ENCODE peak calls at places on chromosomes 13 and 19, in nine cellular contexts. G is Panc1; W is mammary epithelial cell; U is cardiac muscle cell; I is left ventricle myocardium inferior; R is uterus; F is CD8-positive, alpha-beta T cell; E is SJCRH30; O is Peyer's patch. N is an unnamed sample.

GRCh38 chr19:16429066-16429758 is 42.6 kb downstream of the EPS15L1 start:
- DNase-seq in I (peak; percentile 80), R (no peak), W (peak; percentile 80), G (no peak), O (no peak), F (no peak), U (no peak), E (no peak), N (peak; percentile 39)

GRCh38 chr19:49422407-49423277 is 599 bp downstream of the PTH2 start:
- DNase-seq in E (no peak), U (peak; percentile 85), W (peak; percentile 45), R (no peak), F (no peak), O (no peak), I (peak; percentile 38), G (no peak), N (no peak)

GRCh38 chr13:21638319-21639282 is 32.3 kb upstream of the FGF9 start:
- DNase-seq in E (peak; percentile 58), U (peak; percentile 37), W (peak; percentile 75), G (no peak), O (no peak), I (no peak), R (peak; percentile 18), F (peak; percentile 5), N (peak; percentile 52)

GRCh38 chr19:45215391-45216191 is 29.6 kb downstream of the EXOC3L2 start:
- DNase-seq in O (no peak), F (no peak), G (no peak), U (peak; percentile 14), W (peak; percentile 36), R (peak; percentile 21), I (no peak), E (no peak), N (no peak)

GRCh38 chr19:15138427-15138826 is 31.2 kb downstream of the SYDE1 start:
- DNase-seq in R (no peak), I (no peak), U (no peak), G (no peak), W (no peak), F (no peak), O (no peak), E (no peak), N (no peak)

GRCh38 chr13:24842533-24843278 is 78.7 kb downstream of the RNF17 start:
- DNase-seq in W (peak; percentile 43), I (no peak), E (no peak), F (no peak), O (no peak), R (no peak), U (no peak), G (no peak), N (no peak)

GRCh38 chr13:33494596-33495214 is 209.2 kb upstream of the STARD13 start:
- DNase-seq in U (no peak), G (no peak), F (no peak), E (peak; percentile 68), I (peak; percentile 17), W (peak; percentile 74), R (no peak), O (no peak), N (peak; percentile 48)

GRCh38 chr13:44141213-44141724 is 232.4 kb upstream of the SERP2 start:
- DNase-seq in F (no peak), W (peak; percentile 47), I (no peak), R (no peak), U (peak; percentile 13), E (no peak), G (no peak), O (no peak), N (no peak)

GRCh38 chr19:47719047-47719885 is 6.0 kb downstream of the EHD2 start:
- DNase-seq in F (no peak), W (peak; percentile 95), R (peak; percentile 95), U (peak; percentile 43), G (no peak), E (peak; percentile 97), I (peak; percentile 91), O (peak; percentile 32), N (peak; percentile 91)

GRCh38 chr13:114015608-114016295 is 41.9 kb upstream of the C13orf46 start:
- DNase-seq in E (no peak), I (no peak), F (no peak), U (no peak), R (no peak), O (no peak), G (no peak), W (peak; percentile 37), N (peak; percentile 56)

GRCh38 chr19:56333506-56333905 is 18.9 kb upstream of the ZSCAN5A start:
- DNase-seq in F (no peak), W (peak; percentile 40), U (peak; percentile 13), E (peak; percentile 60), O (peak; percentile 43), I (no peak), G (no peak), R (no peak), N (no peak)

GRCh38 chr19:49335071-49335783 is at the start of gene CD37:
- DNase-seq in E (no peak), O (peak; percentile 83), I (no peak), U (no peak), G (no peak), F (peak; percentile 24), W (no peak), R (no peak), N (no peak)

GRCh38 chr13:76965759-76966421 is 17.6 kb downstream of the ACOD1 start:
- DNase-seq in F (no peak), U (no peak), O (no peak), I (peak; percentile 55), W (peak; percentile 45), G (no peak), E (peak; percentile 58), R (peak; percentile 26), N (no peak)

GRCh38 chr13:94182185-94182761 is 297.2 kb downstream of the DCT start:
- DNase-seq in F (no peak), I (no peak), U (no peak), G (no peak), O (no peak), E (no peak), R (no peak), W (no peak), N (no peak)

GRCh38 chr13:26600345-26600761 is 42.9 kb downstream of the WASF3 start:
- DNase-seq in E (no peak), W (no peak), O (no peak), F (no peak), G (no peak), I (no peak), R (peak; percentile 46), U (no peak), N (no peak)

GRCh38 chr13:26601669-26602068 is 44.2 kb downstream of the WASF3 start:
- DNase-seq in G (no peak), O (no peak), R (no peak), U (no peak), F (no peak), E (peak; percentile 50), W (peak; percentile 32), I (no peak), N (no peak)

GRCh38 chr13:26602783-26603182 is 45.3 kb downstream of the WASF3 start:
- DNase-seq in I (no peak), G (no peak), F (no peak), O (no peak), R (no peak), W (no peak), U (no peak), E (no peak), N (no peak)

GRCh38 chr13:26605845-26606244 is 48.4 kb downstream of the WASF3 start:
- DNase-seq in R (no peak), U (no peak), G (no peak), E (no peak), W (no peak), F (no peak), O (no peak), I (no peak), N (no peak)

GRCh38 chr13:26604784-26605183 is 47.3 kb downstream of the WASF3 start:
- DNase-seq in O (no peak), I (peak; percentile 62), U (no peak), W (no peak), G (no peak), F (no peak), R (peak; percentile 69), E (no peak), N (no peak)
- H3K27ac ChIP-seq in O (no peak overlapping the region), I (peak overlapping the region; percentile 71), U (no peak overlapping the region), W (no peak overlapping the region), G (no peak overlapping the region), F (no peak overlapping the region), R (peak overlapping the region; percentile 39), E (no peak overlapping the region), N (no peak overlapping the region)

GRCh38 chr19:36140289-36141038 is 598 bp downstream of the CAPNS1 start:
- DNase-seq in U (peak; percentile 71), F (no peak), G (no peak), O (peak; percentile 50), I (peak; percentile 28), E (peak; percentile 70), W (peak; percentile 70), R (peak; percentile 60), N (no peak)
- H3K27ac ChIP-seq in U (peak overlapping the region; percentile 92), F (peak overlapping the region; percentile 83), G (peak overlapping the region; percentile 97), O (peak overlapping the region; percentile 98), I (peak overlapping the region; percentile 98), E (peak overlapping the region; percentile 85), W (peak overlapping the region; percentile 98), R (peak overlapping the region; percentile 95), N (peak overlapping the region; percentile 99)

DNA sequence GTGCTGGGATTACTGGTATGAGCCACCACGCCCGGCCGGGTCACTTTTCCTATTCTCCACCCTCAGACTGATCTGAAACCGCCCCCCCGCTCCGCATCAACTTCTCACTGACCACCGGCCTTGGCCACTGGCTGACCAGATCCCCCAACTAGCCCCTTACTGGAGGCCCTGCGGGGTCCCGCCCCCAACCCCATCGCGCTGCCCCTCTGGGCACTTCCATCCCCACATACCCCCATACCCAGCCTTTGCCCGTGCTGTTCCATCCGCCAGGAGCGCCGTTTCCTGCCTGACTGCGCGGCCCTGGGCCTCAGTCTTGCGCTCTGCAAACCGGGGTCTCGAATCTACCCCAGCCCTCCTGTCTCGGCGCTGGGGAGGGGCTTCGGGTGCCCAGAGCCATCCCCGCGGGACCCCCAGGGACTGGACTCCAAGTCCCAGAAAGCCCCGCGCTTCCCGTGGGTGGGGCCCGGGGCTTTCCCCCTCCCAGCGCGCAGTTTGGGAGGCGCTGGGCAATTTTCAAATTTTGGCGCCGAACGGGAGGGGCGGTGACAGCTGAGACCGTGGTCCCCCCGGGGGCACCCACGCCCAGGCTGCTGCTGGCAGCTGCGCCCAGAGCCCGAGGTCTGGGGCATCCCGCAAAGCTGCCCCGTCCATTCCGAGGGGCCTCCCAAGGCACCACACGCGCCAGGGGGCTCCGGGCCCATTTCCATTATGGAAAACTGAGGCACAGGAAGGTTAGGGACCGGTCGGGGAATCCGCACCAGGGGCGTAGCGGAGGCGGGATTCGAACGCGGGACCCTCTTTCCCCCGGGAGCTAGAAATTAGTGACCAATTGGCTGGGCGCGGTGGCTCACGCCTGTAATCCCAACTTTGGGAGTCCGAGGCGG is 5.2 kb upstream of the LMNB2 start:
- DNase-seq in E (no peak), G (no peak), R (no peak), F (no peak), O (peak; percentile 31), U (peak; percentile 48), I (peak; percentile 67), W (peak; percentile 59), N (no peak)
- H3K27ac ChIP-seq in E (no peak overlapping the region), G (peak overlapping the region; percentile 87), R (peak overlapping the region; percentile 61), F (no peak overlapping the region), O (no peak overlapping the region), U (no peak overlapping the region), I (peak overlapping the region; percentile 71), W (peak overlapping the region; percentile 60), N (no peak overlapping the region)

DNA sequence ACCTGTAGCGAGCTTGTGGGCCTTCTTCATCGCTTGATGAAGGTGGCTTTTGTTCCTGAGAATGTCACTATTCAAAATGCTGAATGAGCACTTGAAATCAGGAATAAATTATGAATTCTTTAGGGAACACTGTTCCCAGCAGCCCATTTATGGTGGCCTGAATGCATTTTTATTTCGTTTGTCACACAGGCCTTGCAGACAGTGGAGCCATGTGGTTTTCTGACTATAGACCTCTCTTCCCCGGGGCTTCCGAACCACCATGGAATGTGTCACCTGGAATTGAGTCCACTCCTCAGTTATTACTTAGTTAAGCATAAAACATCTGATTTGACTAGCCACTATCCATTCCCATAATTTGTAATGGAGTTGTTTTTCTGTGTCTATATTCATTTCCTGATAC is 396.9 kb downstream of the IRS2 start:
- DNase-seq in W (no peak), I (no peak), O (no peak), U (no peak), G (no peak), R (no peak), F (no peak), E (no peak), N (no peak)
- H3K27ac ChIP-seq in W (no peak overlapping the region), I (no peak overlapping the region), O (no peak overlapping the region), U (no peak overlapping the region), G (no peak overlapping the region), R (no peak overlapping the region), F (no peak overlapping the region), E (no peak overlapping the region), N (no peak overlapping the region)

N was measured in epithelial cell of prostate.